ENCODE peak calls at places on chromosomes 13 and 19, in four cellular contexts. C is activated T-cell treated with anti-CD3 and anti-CD28 coated beads, Interleukin-2, amount 50 U/mL, for 72 hours; Z is AG09319; F is AG04450. W is an unnamed sample.

GRCh38 chr19:17830567-17831418 is 9.5 kb upstream of the INSL3 start:
- DNase-seq in C (peak; percentile 65), F (no peak), Z (no peak), W (peak; percentile 54)

GRCh38 chr19:7658219-7658686 is 10.6 kb upstream of the RETN start:
- DNase-seq in C (peak; percentile 63), Z (no peak), F (no peak), W (peak; percentile 53)

GRCh38 chr19:1007852-1008251 is 7.6 kb downstream of the GRIN3B start:
- DNase-seq in F (no peak), C (no peak), Z (no peak), W (no peak)

GRCh38 chr13:31209172-31209818 is 9.5 kb downstream of the B3GLCT start:
- DNase-seq in Z (no peak), F (no peak), C (no peak), W (no peak)

GRCh38 chr19:3161453-3161852 is 17.1 kb upstream of the S1PR4 start:
- DNase-seq in Z (no peak), F (no peak), C (no peak), W (no peak)

GRCh38 chr19:50554212-50554611 is 14.0 kb downstream of the LRRC4B start:
- DNase-seq in F (no peak), C (no peak), Z (no peak), W (no peak)

GRCh38 chr13:36750946-36751345 is 68.1 kb upstream of the RFXAP start:
- DNase-seq in F (no peak), Z (no peak), C (no peak), W (no peak)

GRCh38 chr13:77918391-77919261 is at the start of gene EDNRB:
- DNase-seq in F (no peak), Z (no peak), C (peak; percentile 2), W (peak; percentile 16)

GRCh38 chr13:50123515-50123861 is 108.2 kb downstream of the KCNRG start:
- DNase-seq in Z (no peak), C (peak; percentile 14), F (no peak), W (no peak)

GRCh38 chr13:39455534-39456175 is 147.3 kb downstream of the LHFPL6 start:
- DNase-seq in F (no peak), Z (no peak), C (no peak), W (no peak)

GRCh38 chr13:45678282-45678681 is 23.8 kb upstream of the CBY2 start:
- DNase-seq in F (no peak), C (no peak), Z (no peak), W (no peak)

GRCh38 chr19:10027158-10027997 is 14.1 kb downstream of the RDH8 start:
- DNase-seq in C (peak; percentile 85), Z (peak; percentile 85), F (peak; percentile 82), W (peak; percentile 80)

GRCh38 chr19:21491161-21491560 is 14.2 kb upstream of the ZNF429 start:
- DNase-seq in C (no peak), Z (no peak), F (no peak), W (no peak)

GRCh38 chr19:31718041-31718440 is 368.8 kb upstream of the TSHZ3 start:
- DNase-seq in C (no peak), F (no peak), Z (no peak), W (no peak)

GRCh38 chr19:34733266-34733825 is 697 bp upstream of the ZNF181 start:
- DNase-seq in C (no peak), Z (no peak), F (no peak), W (no peak)

W was measured in activated CD4-positive, alpha-beta memory T cell treated with anti-CD3 and anti-CD28 coated beads, Interleukin-2, amount 10 ng/mL, durations not matched to agents 7 days and 5 days.